ENCODE peak calls at places on chromosomes 5 and 9, in six cellular contexts. One of them, this sample, is unnamed.

GRCh38 chr5:126875303-126875785 is 98.4 kb downstream of the LMNB1 start:
- DNase-seq in adrenal gland: no peak
- DNase-seq in colonic mucosa: no peak
- DNase-seq in cardiac muscle cell: no peak
- DNase-seq in cardiac fibroblast: no peak
- DNase-seq in psoas muscle: no peak
- DNase-seq in this sample: no peak

GRCh38 chr5:150112211-150113046 is 26.1 kb upstream of the CSF1R start:
- DNase-seq in adrenal gland: peak
- DNase-seq in colonic mucosa: peak
- DNase-seq in cardiac muscle cell: peak
- DNase-seq in cardiac fibroblast: peak
- DNase-seq in psoas muscle: peak
- DNase-seq in this sample: peak

GRCh38 chr5:134438268-134438622 is 26.6 kb upstream of the CDKN2AIPNL start:
- DNase-seq in adrenal gland: no peak
- DNase-seq in colonic mucosa: no peak
- DNase-seq in cardiac muscle cell: peak
- DNase-seq in cardiac fibroblast: peak
- DNase-seq in psoas muscle: peak
- DNase-seq in this sample: no peak

GRCh38 chr5:125376059-125376641 is 629.7 kb upstream of the ZNF608 start:
- DNase-seq in adrenal gland: no peak
- DNase-seq in colonic mucosa: no peak
- DNase-seq in cardiac muscle cell: no peak
- DNase-seq in cardiac fibroblast: no peak
- DNase-seq in psoas muscle: no peak
- DNase-seq in this sample: no peak

GRCh38 chr5:133612021-133612860 is at the start of gene FSTL4:
- DNase-seq in adrenal gland: peak
- DNase-seq in colonic mucosa: peak
- DNase-seq in cardiac muscle cell: no peak
- DNase-seq in cardiac fibroblast: no peak
- DNase-seq in psoas muscle: peak
- DNase-seq in this sample: peak

GRCh38 chr9:85431396-85432102 is 310.2 kb downstream of the AGTPBP1 start:
- DNase-seq in adrenal gland: no peak
- DNase-seq in colonic mucosa: no peak
- DNase-seq in cardiac muscle cell: no peak
- DNase-seq in cardiac fibroblast: no peak
- DNase-seq in psoas muscle: no peak
- DNase-seq in this sample: no peak

GRCh38 chr9:101881508-101881907 is 143.1 kb upstream of the GRIN3A start:
- DNase-seq in adrenal gland: no peak
- DNase-seq in colonic mucosa: no peak
- DNase-seq in cardiac muscle cell: no peak
- DNase-seq in cardiac fibroblast: no peak
- DNase-seq in psoas muscle: no peak
- DNase-seq in this sample: no peak

GRCh38 chr5:98770158-98770910 is 3.1 kb upstream of the RGMB start:
- DNase-seq in adrenal gland: peak
- DNase-seq in colonic mucosa: peak
- DNase-seq in cardiac muscle cell: peak
- DNase-seq in cardiac fibroblast: peak
- DNase-seq in psoas muscle: peak
- DNase-seq in this sample: no peak

GRCh38 chr9:1005043-1005667 is 28.7 kb downstream of the DMRT3 start:
- DNase-seq in adrenal gland: no peak
- DNase-seq in colonic mucosa: peak
- DNase-seq in cardiac muscle cell: peak
- DNase-seq in cardiac fibroblast: peak
- DNase-seq in psoas muscle: no peak
- DNase-seq in this sample: no peak

GRCh38 chr9:4389003-4389402 is 89.1 kb upstream of the GLIS3 start:
- DNase-seq in adrenal gland: no peak
- DNase-seq in colonic mucosa: no peak
- DNase-seq in cardiac muscle cell: no peak
- DNase-seq in cardiac fibroblast: no peak
- DNase-seq in psoas muscle: no peak
- DNase-seq in this sample: no peak

GRCh38 chr5:57396701-57397100 is 85.9 kb downstream of the ACTBL2 start:
- DNase-seq in adrenal gland: no peak
- DNase-seq in colonic mucosa: no peak
- DNase-seq in cardiac muscle cell: no peak
- DNase-seq in cardiac fibroblast: no peak
- DNase-seq in psoas muscle: no peak
- DNase-seq in this sample: no peak

GRCh38 chr9:36112516-36112915 is 24.0 kb upstream of the GLIPR2 start:
- DNase-seq in adrenal gland: no peak
- DNase-seq in colonic mucosa: no peak
- DNase-seq in cardiac muscle cell: no peak
- DNase-seq in cardiac fibroblast: no peak
- DNase-seq in psoas muscle: no peak
- DNase-seq in this sample: no peak

GRCh38 chr9:36113999-36114398 is 22.5 kb upstream of the GLIPR2 start:
- DNase-seq in adrenal gland: no peak
- DNase-seq in colonic mucosa: no peak
- DNase-seq in cardiac muscle cell: no peak
- DNase-seq in cardiac fibroblast: no peak
- DNase-seq in psoas muscle: no peak
- DNase-seq in this sample: no peak

DNA sequence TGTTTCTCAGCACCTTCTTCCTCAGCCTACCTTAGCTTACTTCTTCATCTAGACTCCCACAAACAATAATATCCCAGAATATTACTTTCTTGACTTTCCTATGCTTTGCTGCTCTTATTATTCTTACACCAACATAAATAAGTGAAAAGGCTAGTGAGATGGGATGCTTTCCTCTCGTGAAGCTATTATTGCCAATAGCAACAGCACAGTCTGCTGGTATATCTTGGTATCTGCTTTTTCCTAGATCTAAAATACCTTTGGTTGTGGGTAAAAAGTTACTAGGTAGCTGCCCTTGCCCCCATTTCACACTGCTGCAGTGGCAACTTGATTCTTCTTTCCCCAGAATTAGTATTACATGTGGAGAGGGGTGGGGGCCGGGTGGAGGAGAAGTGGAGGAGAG is 26.1 kb upstream of the GLIPR2 start:
- DNase-seq in adrenal gland: no peak
- DNase-seq in colonic mucosa: no peak
- DNase-seq in cardiac muscle cell: peak
- DNase-seq in cardiac fibroblast: no peak
- DNase-seq in psoas muscle: no peak
- DNase-seq in this sample: no peak
- TF ChIP-seq CTCF in adrenal gland: no peak
- TF ChIP-seq CTCF in colonic mucosa: no peak
- TF ChIP-seq CTCF in cardiac muscle cell: peak
- TF ChIP-seq CTCF in cardiac fibroblast: no peak
- TF ChIP-seq CTCF in psoas muscle: no peak
- TF ChIP-seq CTCF in this sample: peak

GRCh38 chr9:100112677-100113336 is 13.8 kb downstream of the INVS start:
- DNase-seq in adrenal gland: no peak
- DNase-seq in colonic mucosa: no peak
- DNase-seq in cardiac muscle cell: no peak
- DNase-seq in cardiac fibroblast: no peak
- DNase-seq in psoas muscle: no peak
- DNase-seq in this sample: no peak

GRCh38 chr9:100105861-100106260 is 6.8 kb downstream of the INVS start:
- DNase-seq in adrenal gland: no peak
- DNase-seq in colonic mucosa: no peak
- DNase-seq in cardiac muscle cell: no peak
- DNase-seq in cardiac fibroblast: no peak
- DNase-seq in psoas muscle: no peak
- DNase-seq in this sample: no peak

GRCh38 chr9:100106616-100107015 is 7.6 kb downstream of the INVS start:
- DNase-seq in adrenal gland: no peak
- DNase-seq in colonic mucosa: no peak
- DNase-seq in cardiac muscle cell: no peak
- DNase-seq in cardiac fibroblast: no peak
- DNase-seq in psoas muscle: no peak
- DNase-seq in this sample: no peak

GRCh38 chr9:100108572-100108971 is 9.5 kb downstream of the INVS start:
- DNase-seq in adrenal gland: no peak
- DNase-seq in colonic mucosa: no peak
- DNase-seq in cardiac muscle cell: peak
- DNase-seq in cardiac fibroblast: peak
- DNase-seq in psoas muscle: no peak
- DNase-seq in this sample: no peak

GRCh38 chr9:100111235-100111634 is 12.2 kb downstream of the INVS start:
- DNase-seq in adrenal gland: peak
- DNase-seq in colonic mucosa: peak
- DNase-seq in cardiac muscle cell: peak
- DNase-seq in cardiac fibroblast: peak
- DNase-seq in psoas muscle: peak
- DNase-seq in this sample: no peak
- TF ChIP-seq CTCF in adrenal gland: no peak
- TF ChIP-seq CTCF in colonic mucosa: no peak
- TF ChIP-seq CTCF in cardiac muscle cell: no peak
- TF ChIP-seq CTCF in cardiac fibroblast: no peak
- TF ChIP-seq CTCF in psoas muscle: no peak
- TF ChIP-seq CTCF in this sample: no peak

GRCh38 chr5:123174916-123175481 is 86.0 kb downstream of the PRDM6 start:
- DNase-seq in adrenal gland: no peak
- DNase-seq in colonic mucosa: no peak
- DNase-seq in cardiac muscle cell: no peak
- DNase-seq in cardiac fibroblast: no peak
- DNase-seq in psoas muscle: no peak
- DNase-seq in this sample: no peak
- TF ChIP-seq CTCF in adrenal gland: no peak
- TF ChIP-seq CTCF in colonic mucosa: no peak
- TF ChIP-seq CTCF in cardiac muscle cell: no peak
- TF ChIP-seq CTCF in cardiac fibroblast: no peak
- TF ChIP-seq CTCF in psoas muscle: no peak
- TF ChIP-seq CTCF in this sample: no peak

DNA sequence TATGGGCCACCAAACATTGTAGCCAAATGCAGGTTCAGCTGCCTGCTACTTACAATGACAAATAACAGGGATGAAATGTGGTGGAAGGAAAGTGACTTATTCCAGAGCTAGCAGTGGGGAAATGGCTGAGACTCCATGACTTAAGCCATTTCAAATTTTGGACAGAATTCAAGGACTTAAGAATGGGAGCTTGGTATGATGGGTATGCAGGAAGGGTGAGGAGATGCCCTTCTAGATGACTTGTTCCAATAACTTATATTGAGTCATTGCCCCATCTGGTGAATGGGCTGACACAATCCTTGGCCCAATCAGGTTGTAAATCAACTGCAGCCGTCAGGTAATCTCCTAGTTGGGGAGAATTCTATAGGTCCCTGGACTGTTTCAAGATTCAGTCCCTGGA is 230.7 kb upstream of the SGCD start:
- DNase-seq in adrenal gland: no peak
- DNase-seq in colonic mucosa: no peak
- DNase-seq in cardiac muscle cell: no peak
- DNase-seq in cardiac fibroblast: no peak
- DNase-seq in psoas muscle: no peak
- DNase-seq in this sample: no peak
- TF ChIP-seq CTCF in adrenal gland: no peak
- TF ChIP-seq CTCF in colonic mucosa: no peak
- TF ChIP-seq CTCF in cardiac muscle cell: no peak
- TF ChIP-seq CTCF in cardiac fibroblast: no peak
- TF ChIP-seq CTCF in psoas muscle: no peak
- TF ChIP-seq CTCF in this sample: no peak

DNA sequence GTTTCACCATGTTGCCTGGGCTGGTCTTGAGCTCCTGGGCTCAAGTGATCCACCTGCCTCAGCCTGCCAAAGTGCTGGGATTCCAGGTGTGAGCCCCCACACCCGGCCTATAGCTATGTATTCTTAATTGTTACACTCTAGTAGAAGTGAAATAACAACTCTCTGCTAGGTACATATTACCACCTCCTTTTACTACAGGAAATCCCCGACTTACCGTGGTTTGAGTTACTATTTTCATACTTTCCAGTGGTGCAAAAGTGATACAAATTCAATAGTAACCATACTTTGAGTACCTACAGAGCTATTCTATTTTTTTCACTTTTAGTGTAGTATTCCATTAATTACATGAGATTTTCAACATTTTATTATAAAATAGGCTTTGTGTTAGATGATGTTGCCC is 719 bp downstream of the ARL14EPL start:
- DNase-seq in adrenal gland: no peak
- DNase-seq in colonic mucosa: no peak
- DNase-seq in cardiac muscle cell: no peak
- DNase-seq in cardiac fibroblast: no peak
- DNase-seq in psoas muscle: no peak
- DNase-seq in this sample: no peak
- TF ChIP-seq CTCF in adrenal gland: no peak
- TF ChIP-seq CTCF in colonic mucosa: no peak
- TF ChIP-seq CTCF in cardiac muscle cell: no peak
- TF ChIP-seq CTCF in cardiac fibroblast: no peak
- TF ChIP-seq CTCF in psoas muscle: no peak
- TF ChIP-seq CTCF in this sample: no peak

GRCh38 chr9:134778841-134779411 is 101.7 kb upstream of the FCN2 start:
- DNase-seq in adrenal gland: peak
- DNase-seq in colonic mucosa: peak
- DNase-seq in cardiac muscle cell: peak
- DNase-seq in cardiac fibroblast: peak
- DNase-seq in psoas muscle: no peak
- DNase-seq in this sample: no peak
- TF ChIP-seq CTCF in adrenal gland: peak
- TF ChIP-seq CTCF in colonic mucosa: peak
- TF ChIP-seq CTCF in cardiac muscle cell: peak
- TF ChIP-seq CTCF in cardiac fibroblast: peak
- TF ChIP-seq CTCF in psoas muscle: peak
- TF ChIP-seq CTCF in this sample: peak

GRCh38 chr9:68725070-68725469 is 20.0 kb downstream of the PIP5K1B start:
- DNase-seq in adrenal gland: no peak
- DNase-seq in colonic mucosa: no peak
- DNase-seq in cardiac muscle cell: no peak
- DNase-seq in cardiac fibroblast: no peak
- DNase-seq in psoas muscle: no peak
- DNase-seq in this sample: no peak
- TF ChIP-seq CTCF in adrenal gland: no peak
- TF ChIP-seq CTCF in colonic mucosa: no peak
- TF ChIP-seq CTCF in cardiac muscle cell: no peak
- TF ChIP-seq CTCF in cardiac fibroblast: no peak
- TF ChIP-seq CTCF in psoas muscle: no peak
- TF ChIP-seq CTCF in this sample: no peak

GRCh38 chr9:16824545-16825041 is 45.9 kb downstream of the BNC2 start:
- DNase-seq in adrenal gland: no peak
- DNase-seq in colonic mucosa: no peak
- DNase-seq in cardiac muscle cell: peak
- DNase-seq in cardiac fibroblast: peak
- DNase-seq in psoas muscle: no peak
- DNase-seq in this sample: no peak
- TF ChIP-seq CTCF in adrenal gland: no peak
- TF ChIP-seq CTCF in colonic mucosa: no peak
- TF ChIP-seq CTCF in cardiac muscle cell: no peak
- TF ChIP-seq CTCF in cardiac fibroblast: peak
- TF ChIP-seq CTCF in psoas muscle: no peak
- TF ChIP-seq CTCF in this sample: peak

GRCh38 chr5:137051165-137051564 is 448.0 kb downstream of the SPOCK1 start:
- DNase-seq in adrenal gland: no peak
- DNase-seq in colonic mucosa: no peak
- DNase-seq in cardiac muscle cell: no peak
- DNase-seq in cardiac fibroblast: peak
- DNase-seq in psoas muscle: no peak
- DNase-seq in this sample: no peak
- TF ChIP-seq CTCF in adrenal gland: no peak
- TF ChIP-seq CTCF in colonic mucosa: no peak
- TF ChIP-seq CTCF in cardiac muscle cell: peak
- TF ChIP-seq CTCF in cardiac fibroblast: peak
- TF ChIP-seq CTCF in psoas muscle: no peak
- TF ChIP-seq CTCF in this sample: peak